ENCODE peak calls at places on chromosome 21, in nine cellular contexts. M, E, S, Y, C, P, N, J and R are unnamed samples.

GRCh38 chr21:34215911-34216310 is 142.5 kb downstream of the MRPS6 start:
- DNase-seq in M (no peak), E (no peak), S (no peak), Y (no peak), C (no peak), P (no peak), N (no peak), J (no peak), R (no peak)

GRCh38 chr21:44758781-44759627 is 42.6 kb downstream of the UBE2G2 start:
- DNase-seq in M (no peak), E (no peak), S (no peak), Y (no peak), C (no peak), P (no peak), N (no peak), J (no peak), R (no peak)

GRCh38 chr21:17597680-17598079 is 15.0 kb downstream of the BTG3 start:
- DNase-seq in M (no peak), E (no peak), S (no peak), Y (no peak), C (no peak), P (no peak), N (no peak), J (no peak), R (no peak)

GRCh38 chr21:45414396-45415187 is 9.6 kb downstream of the COL18A1 start:
- DNase-seq in M (no peak), E (no peak), S (no peak), Y (no peak), C (no peak), P (no peak), N (no peak), J (no peak), R (no peak)

GRCh38 chr21:34865922-34866271 is 183.2 kb downstream of the RUNX1 start:
- DNase-seq in M (no peak), E (no peak), S (no peak), Y (no peak), C (no peak), P (no peak), N (no peak), J (peak), R (no peak)

GRCh38 chr21:35111531-35111930 is 62.4 kb upstream of the RUNX1 start:
- DNase-seq in M (no peak), E (no peak), S (no peak), Y (no peak), C (no peak), P (no peak), N (no peak), J (no peak), R (no peak)

GRCh38 chr21:34202553-34203332 is 129.4 kb downstream of the MRPS6 start:
- DNase-seq in M (no peak), E (peak), S (peak), Y (no peak), C (no peak), P (no peak), N (no peak), J (no peak), R (no peak)

GRCh38 chr21:46098303-46099141 is 610 bp downstream of the COL6A2 start:
- DNase-seq in M (no peak), E (no peak), S (no peak), Y (no peak), C (no peak), P (peak), N (no peak), J (no peak), R (no peak)

GRCh38 chr21:45320991-45321656 is 33.4 kb upstream of the POFUT2 start:
- DNase-seq in M (no peak), E (no peak), S (no peak), Y (no peak), C (no peak), P (no peak), N (no peak), J (no peak), R (no peak)

GRCh38 chr21:44421901-44422840 is 33.1 kb upstream of the LRRC3 start:
- DNase-seq in M (no peak), E (no peak), S (no peak), Y (peak), C (no peak), P (peak), N (no peak), J (no peak), R (no peak)

GRCh38 chr21:46636550-46637289 is 1.2 kb downstream of the PRMT2 start:
- DNase-seq in M (peak), E (no peak), S (no peak), Y (no peak), C (no peak), P (no peak), N (no peak), J (no peak), R (no peak)

GRCh38 chr21:22174746-22175145 is 1176.5 kb downstream of the NCAM2 start:
- DNase-seq in M (no peak), E (no peak), S (no peak), Y (no peak), C (no peak), P (no peak), N (no peak), J (no peak), R (no peak)

GRCh38 chr21:45329261-45330074 is 41.8 kb upstream of the POFUT2 start:
- DNase-seq in M (no peak), E (peak), S (no peak), Y (no peak), C (no peak), P (peak), N (no peak), J (no peak), R (no peak)

GRCh38 chr21:44298301-44298700 is 1.6 kb upstream of the PFKL start:
- DNase-seq in M (no peak), E (no peak), S (no peak), Y (no peak), C (no peak), P (no peak), N (no peak), J (peak), R (no peak)

GRCh38 chr21:42113926-42114409 is 42.9 kb downstream of the UMODL1 start:
- DNase-seq in M (no peak), E (no peak), S (no peak), Y (peak), C (no peak), P (no peak), N (no peak), J (no peak), R (no peak)

GRCh38 chr21:28106370-28106890 is 886.2 kb downstream of the LTN1 start:
- DNase-seq in M (no peak), E (no peak), S (no peak), Y (no peak), C (no peak), P (no peak), N (peak), J (no peak), R (no peak)

GRCh38 chr21:39656209-39656608 is 43.5 kb downstream of the B3GALT5 start:
- DNase-seq in M (no peak), E (no peak), S (no peak), Y (no peak), C (no peak), P (no peak), N (no peak), J (no peak), R (no peak)

GRCh38 chr21:14453339-14453738 is 70.4 kb upstream of the HSPA13 start:
- DNase-seq in M (no peak), E (no peak), S (no peak), Y (no peak), C (no peak), P (no peak), N (no peak), J (peak), R (no peak)

GRCh38 chr21:29130234-29130993 is at the start of gene MAP3K7CL:
- DNase-seq in M (no peak), E (peak), S (no peak), Y (no peak), C (peak), P (no peak), N (no peak), J (no peak), R (peak)

GRCh38 chr21:31366825-31367224 is 22.8 kb upstream of the TIAM1 start:
- DNase-seq in M (no peak), E (peak), S (no peak), Y (no peak), C (peak), P (no peak), N (no peak), J (no peak), R (peak)

GRCh38 chr21:39120876-39121599 is 62.2 kb downstream of the PSMG1 start:
- DNase-seq in M (no peak), E (no peak), S (no peak), Y (no peak), C (no peak), P (no peak), N (no peak), J (no peak), R (no peak)

GRCh38 chr21:44706706-44707615 is 4.4 kb downstream of the TSPEAR start:
- DNase-seq in M (no peak), E (no peak), S (no peak), Y (no peak), C (no peak), P (no peak), N (no peak), J (no peak), R (no peak)

GRCh38 chr21:36419996-36420395 is 34.8 kb downstream of the CHAF1B start:
- DNase-seq in M (no peak), E (peak), S (peak), Y (peak), C (peak), P (peak), N (peak), J (peak), R (peak)

GRCh38 chr21:18369115-18369514 is 34.5 kb downstream of the TMPRSS15 start:
- DNase-seq in M (no peak), E (no peak), S (no peak), Y (no peak), C (peak), P (no peak), N (no peak), J (peak), R (peak)

GRCh38 chr21:27695246-27695645 is 728.4 kb upstream of the ADAMTS5 start:
- DNase-seq in M (no peak), E (no peak), S (no peak), Y (no peak), C (no peak), P (no peak), N (no peak), J (no peak), R (no peak)

GRCh38 chr21:33980276-33980916 is 64.8 kb upstream of the ATP5PO start:
- DNase-seq in M (no peak), E (peak), S (no peak), Y (no peak), C (no peak), P (no peak), N (no peak), J (no peak), R (peak)